ENCODE peak calls at places on chromosomes 7 and 10, in seven cellular contexts. One of them, this sample, is unnamed.
A peak's percentile ranks its signal among the peaks of the same experiment; 100 is the strongest.

GRCh38 chr10:65548046-65548445 is 1377.8 kb upstream of the LRRTM3 start:
- DNase-seq in neural progenitor cell: no peak
- DNase-seq in fibroblast of the aortic adventitia: no peak
- DNase-seq in B cell: no peak
- DNase-seq in HepG2: no peak
- DNase-seq in nephron progenitor cell: no peak
- DNase-seq in hepatocyte: no peak
- DNase-seq in this sample: no peak

GRCh38 chr7:2342492-2342891 is 12.1 kb upstream of the EIF3B start:
- DNase-seq in nephron progenitor cell: no peak
- DNase-seq in fibroblast of the aortic adventitia: no peak
- DNase-seq in neural progenitor cell: no peak
- DNase-seq in hepatocyte: no peak
- DNase-seq in B cell: no peak
- DNase-seq in HepG2: no peak
- DNase-seq in this sample: no peak

GRCh38 chr7:134212576-134213546 is 85.7 kb downstream of the LRGUK start:
- DNase-seq in HepG2: no peak
- DNase-seq in hepatocyte: no peak
- DNase-seq in nephron progenitor cell: no peak
- DNase-seq in neural progenitor cell: no peak
- DNase-seq in fibroblast of the aortic adventitia: no peak
- DNase-seq in B cell: no peak
- DNase-seq in this sample: no peak

GRCh38 chr7:55107946-55108345 is 89.1 kb downstream of the EGFR start:
- DNase-seq in HepG2: peak; percentile 8
- DNase-seq in fibroblast of the aortic adventitia: peak; percentile 90
- DNase-seq in B cell: no peak
- DNase-seq in neural progenitor cell: no peak
- DNase-seq in hepatocyte: no peak
- DNase-seq in nephron progenitor cell: no peak
- DNase-seq in this sample: no peak

GRCh38 chr7:43577485-43577951 is 5.4 kb upstream of the STK17A start:
- DNase-seq in hepatocyte: peak; percentile 49
- DNase-seq in neural progenitor cell: no peak
- DNase-seq in B cell: no peak
- DNase-seq in HepG2: no peak
- DNase-seq in nephron progenitor cell: no peak
- DNase-seq in fibroblast of the aortic adventitia: peak; percentile 71
- DNase-seq in this sample: no peak

GRCh38 chr10:47025540-47026300 is 114.5 kb downstream of the PTPN20 start:
- DNase-seq in HepG2: no peak
- DNase-seq in B cell: no peak
- DNase-seq in neural progenitor cell: no peak
- DNase-seq in fibroblast of the aortic adventitia: peak; percentile 86
- DNase-seq in hepatocyte: no peak
- DNase-seq in nephron progenitor cell: no peak
- DNase-seq in this sample: peak; percentile 8

GRCh38 chr7:157437519-157438061 is 100.8 kb downstream of the DNAJB6 start:
- DNase-seq in nephron progenitor cell: no peak
- DNase-seq in HepG2: no peak
- DNase-seq in neural progenitor cell: no peak
- DNase-seq in B cell: no peak
- DNase-seq in hepatocyte: no peak
- DNase-seq in fibroblast of the aortic adventitia: no peak
- DNase-seq in this sample: no peak

GRCh38 chr7:1811850-1812692 is 142.0 kb downstream of the ELFN1 start:
- DNase-seq in nephron progenitor cell: no peak
- DNase-seq in neural progenitor cell: peak; percentile 83
- DNase-seq in HepG2: peak; percentile 42
- DNase-seq in fibroblast of the aortic adventitia: no peak
- DNase-seq in hepatocyte: peak; percentile 46
- DNase-seq in B cell: peak; percentile 72
- DNase-seq in this sample: no peak

GRCh38 chr7:108263364-108263951 is 133.3 kb upstream of the LAMB4 start:
- DNase-seq in HepG2: no peak
- DNase-seq in neural progenitor cell: no peak
- DNase-seq in B cell: no peak
- DNase-seq in hepatocyte: no peak
- DNase-seq in nephron progenitor cell: no peak
- DNase-seq in fibroblast of the aortic adventitia: no peak
- DNase-seq in this sample: no peak

GRCh38 chr10:64959883-64960282 is 1438.7 kb downstream of the REEP3 start:
- DNase-seq in HepG2: no peak
- DNase-seq in fibroblast of the aortic adventitia: no peak
- DNase-seq in hepatocyte: no peak
- DNase-seq in B cell: no peak
- DNase-seq in neural progenitor cell: no peak
- DNase-seq in nephron progenitor cell: no peak
- DNase-seq in this sample: no peak

GRCh38 chr10:70905071-70906021 is 17.0 kb upstream of the PCBD1 start:
- DNase-seq in HepG2: no peak
- DNase-seq in neural progenitor cell: no peak
- DNase-seq in fibroblast of the aortic adventitia: no peak
- DNase-seq in hepatocyte: no peak
- DNase-seq in B cell: no peak
- DNase-seq in nephron progenitor cell: no peak
- DNase-seq in this sample: no peak

GRCh38 chr7:130875265-130875741 is 141.3 kb upstream of the KLF14 start:
- DNase-seq in HepG2: peak; percentile 54
- DNase-seq in B cell: peak; percentile 64
- DNase-seq in nephron progenitor cell: peak; percentile 76
- DNase-seq in neural progenitor cell: peak; percentile 73
- DNase-seq in fibroblast of the aortic adventitia: no peak
- DNase-seq in hepatocyte: peak; percentile 71
- DNase-seq in this sample: peak; percentile 66

GRCh38 chr7:5214236-5214635 is 24.2 kb downstream of the WIPI2 start:
- DNase-seq in neural progenitor cell: no peak
- DNase-seq in hepatocyte: no peak
- DNase-seq in HepG2: no peak
- DNase-seq in nephron progenitor cell: no peak
- DNase-seq in fibroblast of the aortic adventitia: no peak
- DNase-seq in B cell: no peak
- DNase-seq in this sample: no peak

DNA sequence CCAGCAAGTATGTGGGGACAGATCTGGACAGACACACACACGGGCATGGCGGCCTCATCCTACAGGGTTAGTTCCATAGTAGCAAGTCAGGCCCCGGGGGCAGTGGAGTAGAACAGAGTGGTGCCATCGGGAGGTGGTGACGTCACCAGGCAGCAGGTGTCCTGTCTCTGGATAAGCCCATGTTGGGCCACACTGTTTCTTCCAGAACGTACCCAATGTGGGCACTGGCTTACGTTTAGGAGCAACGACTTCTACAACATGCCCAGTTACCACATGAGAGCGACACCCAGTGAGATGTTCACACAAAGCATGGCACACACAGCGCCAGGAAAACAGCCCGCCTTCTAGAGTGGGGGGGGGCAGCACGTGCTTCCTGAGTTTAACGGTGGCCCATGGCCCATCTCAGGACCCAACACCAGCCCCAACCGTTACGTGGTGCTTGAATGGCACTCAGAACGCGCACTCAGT is 67.8 kb downstream of the CTBP2 start:
- DNase-seq in neural progenitor cell: no peak
- DNase-seq in nephron progenitor cell: no peak
- DNase-seq in HepG2: no peak
- DNase-seq in fibroblast of the aortic adventitia: no peak
- DNase-seq in hepatocyte: no peak
- DNase-seq in B cell: no peak
- DNase-seq in this sample: no peak
- TF ChIP-seq CTCF in neural progenitor cell: no peak
- TF ChIP-seq CTCF in nephron progenitor cell: no peak
- TF ChIP-seq CTCF in HepG2: no peak
- TF ChIP-seq CTCF in fibroblast of the aortic adventitia: no peak
- TF ChIP-seq CTCF in hepatocyte: no peak
- TF ChIP-seq CTCF in B cell: no peak
- TF ChIP-seq CTCF in this sample: no peak

GRCh38 chr7:28360739-28361138 is 51.6 kb upstream of the CREB5 start:
- DNase-seq in nephron progenitor cell: no peak
- DNase-seq in fibroblast of the aortic adventitia: no peak
- DNase-seq in hepatocyte: no peak
- DNase-seq in neural progenitor cell: peak; percentile 26
- DNase-seq in B cell: no peak
- DNase-seq in HepG2: no peak
- DNase-seq in this sample: no peak

GRCh38 chr7:28358423-28358868 is 53.9 kb upstream of the CREB5 start:
- DNase-seq in fibroblast of the aortic adventitia: peak; percentile 93
- DNase-seq in neural progenitor cell: no peak
- DNase-seq in hepatocyte: no peak
- DNase-seq in B cell: no peak
- DNase-seq in HepG2: no peak
- DNase-seq in nephron progenitor cell: no peak
- DNase-seq in this sample: no peak

GRCh38 chr7:28364082-28364481 is 48.2 kb upstream of the CREB5 start:
- DNase-seq in nephron progenitor cell: no peak
- DNase-seq in hepatocyte: no peak
- DNase-seq in B cell: no peak
- DNase-seq in neural progenitor cell: no peak
- DNase-seq in HepG2: no peak
- DNase-seq in fibroblast of the aortic adventitia: no peak
- DNase-seq in this sample: no peak

GRCh38 chr7:28362812-28363211 is 49.5 kb upstream of the CREB5 start:
- DNase-seq in HepG2: no peak
- DNase-seq in neural progenitor cell: no peak
- DNase-seq in fibroblast of the aortic adventitia: no peak
- DNase-seq in nephron progenitor cell: no peak
- DNase-seq in B cell: no peak
- DNase-seq in hepatocyte: no peak
- DNase-seq in this sample: no peak
- TF ChIP-seq CTCF in HepG2: no peak
- TF ChIP-seq CTCF in neural progenitor cell: peak; percentile 7
- TF ChIP-seq CTCF in fibroblast of the aortic adventitia: no peak
- TF ChIP-seq CTCF in nephron progenitor cell: no peak
- TF ChIP-seq CTCF in B cell: peak; percentile 22
- TF ChIP-seq CTCF in hepatocyte: no peak
- TF ChIP-seq CTCF in this sample: peak; percentile 10

GRCh38 chr7:158973440-158973839 is 117.1 kb downstream of the DYNC2I1 start:
- DNase-seq in B cell: peak; percentile 54
- DNase-seq in hepatocyte: peak; percentile 86
- DNase-seq in neural progenitor cell: peak; percentile 70
- DNase-seq in nephron progenitor cell: peak; percentile 46
- DNase-seq in fibroblast of the aortic adventitia: no peak
- DNase-seq in HepG2: no peak
- DNase-seq in this sample: no peak
- TF ChIP-seq CTCF in B cell: no peak
- TF ChIP-seq CTCF in hepatocyte: peak; percentile 70
- TF ChIP-seq CTCF in neural progenitor cell: peak; percentile 51
- TF ChIP-seq CTCF in nephron progenitor cell: peak; percentile 30
- TF ChIP-seq CTCF in fibroblast of the aortic adventitia: peak; percentile 8
- TF ChIP-seq CTCF in HepG2: peak; percentile 50
- TF ChIP-seq CTCF in this sample: peak; percentile 54

DNA sequence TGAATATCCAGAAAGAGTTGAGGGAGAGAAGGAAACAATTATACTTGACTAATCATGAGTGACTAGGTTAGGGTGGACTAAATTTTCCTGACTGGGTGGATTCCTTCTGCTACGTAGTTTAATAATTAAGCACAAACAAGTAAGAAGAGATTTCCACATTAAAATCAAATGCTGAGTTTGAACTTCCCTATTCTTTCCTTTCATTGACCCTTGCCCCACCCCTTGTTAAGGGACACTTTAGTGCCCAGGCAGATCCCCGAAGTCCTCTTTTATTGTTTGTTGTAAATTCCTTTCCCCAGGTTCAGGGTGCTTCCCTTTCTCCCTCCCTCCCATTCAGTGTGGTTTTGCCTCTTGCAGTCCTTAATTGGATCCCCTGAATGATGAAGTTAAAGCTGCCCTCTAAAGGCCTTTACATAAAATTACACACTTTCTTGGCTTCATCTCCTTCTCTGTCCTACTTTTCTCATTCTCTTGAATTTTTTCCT is 8.8 kb upstream of the SPAM1 start:
- DNase-seq in HepG2: peak; percentile 13
- DNase-seq in neural progenitor cell: peak; percentile 76
- DNase-seq in hepatocyte: peak; percentile 57
- DNase-seq in nephron progenitor cell: no peak
- DNase-seq in B cell: no peak
- DNase-seq in fibroblast of the aortic adventitia: peak; percentile 21
- DNase-seq in this sample: no peak
- TF ChIP-seq CTCF in HepG2: peak; percentile 32
- TF ChIP-seq CTCF in neural progenitor cell: peak; percentile 57
- TF ChIP-seq CTCF in hepatocyte: peak; percentile 32
- TF ChIP-seq CTCF in nephron progenitor cell: peak; percentile 36
- TF ChIP-seq CTCF in B cell: no peak
- TF ChIP-seq CTCF in fibroblast of the aortic adventitia: no peak
- TF ChIP-seq CTCF in this sample: peak; percentile 46

This sample was measured in progenitor cell of endocrine pancreas.